ENCODE peak calls at places on chromosomes 11 and 22, in four cellular contexts. S is mammary epithelial cell, E is GM23248, A is AG04450. F is an unnamed sample. For H3K9me3, the result is how much of the 10 kb centered on the place peaks cover.

GRCh38 chr22:49968313-49968830 is 7.8 kb downstream of the PIM3 start:
- DNase-seq in S (no peak), A (no peak), E (no peak), F (no peak)

GRCh38 chr11:88100161-88100560 is 75.1 kb downstream of the RAB38 start:
- DNase-seq in S (no peak), E (peak), A (no peak), F (no peak)

GRCh38 chr11:6474806-6475500 is 1.2 kb upstream of the TRIM3 start:
- DNase-seq in E (peak), A (no peak), S (no peak), F (no peak)

GRCh38 chr11:8832571-8833260 is 78.3 kb upstream of the AKIP1 start:
- DNase-seq in E (peak), S (peak), A (peak), F (no peak)

GRCh38 chr22:19679476-19680099 is 34.7 kb upstream of the SEPTIN5 start:
- DNase-seq in S (no peak), E (peak), A (no peak), F (peak)

GRCh38 chr11:17770048-17770652 is 35.6 kb downstream of the KCNC1 start:
- DNase-seq in S (no peak), A (no peak), E (no peak), F (no peak)

GRCh38 chr11:16612801-16613400 is 125.5 kb upstream of the C11orf58 start:
- DNase-seq in A (no peak), S (peak), E (peak), F (no peak)

GRCh38 chr22:19233189-19233661 is 54.7 kb upstream of the SLC25A1 start:
- DNase-seq in E (no peak), A (no peak), S (no peak), F (no peak)

GRCh38 chr22:22368516-22368915 is 123.9 kb downstream of the VPREB1 start:
- DNase-seq in E (no peak), S (no peak), A (no peak), F (no peak)

GRCh38 chr11:110250168-110250567 is 46.2 kb downstream of the RDX start:
- DNase-seq in S (no peak), E (no peak), A (no peak), F (no peak)

GRCh38 chr11:130722401-130722800 is 193.9 kb downstream of the SNX19 start:
- DNase-seq in A (no peak), S (no peak), E (no peak), F (no peak)

GRCh38 chr11:126968915-126969314 is 31.7 kb downstream of the KIRREL3 start:
- DNase-seq in E (peak), S (no peak), A (no peak), F (no peak)

GRCh38 chr11:95711945-95712221 is 77.7 kb downstream of the FAM76B start:
- DNase-seq in S (no peak), E (no peak), A (no peak), F (no peak)

GRCh38 chr11:115081972-115082371 is 403.6 kb downstream of the NXPE2 start:
- DNase-seq in S (no peak), E (no peak), A (no peak), F (no peak)

GRCh38 chr11:63586451-63587166 is 23.4 kb upstream of the PLAAT2 start:
- DNase-seq in A (no peak), S (no peak), E (no peak), F (no peak)

GRCh38 chr11:120186408-120186798 is 24.4 kb upstream of the OAF start:
- DNase-seq in E (no peak), A (no peak), S (no peak), F (no peak)

GRCh38 chr11:2688381-2689231 is 11.2 kb downstream of the KCNQ1OT1 start:
- DNase-seq in S (no peak), A (no peak), E (no peak), F (no peak)

GRCh38 chr11:74756571-74756970 is 7.9 kb downstream of the RNF169 start:
- DNase-seq in S (no peak), A (no peak), E (no peak), F (no peak)

GRCh38 chr11:46120711-46121327 is 435 bp downstream of the PHF21A start:
- DNase-seq in A (peak), E (peak), S (peak), F (no peak)

GRCh38 chr11:2582436-2582931 is 117.3 kb downstream of the KCNQ1OT1 start:
- DNase-seq in A (no peak), S (no peak), E (no peak), F (peak)

GRCh38 chr22:49608660-49609059 is 219.0 kb downstream of the BRD1 start:
- DNase-seq in E (no peak), S (no peak), A (no peak), F (no peak)

GRCh38 chr22:17665884-17666283 is 27.3 kb downstream of the BCL2L13 start:
- DNase-seq in E (peak), A (no peak), S (no peak), F (no peak)
- H3K9me3 ChIP-seq in E (under half), A (under half), S (under half), F (under half)

DNA sequence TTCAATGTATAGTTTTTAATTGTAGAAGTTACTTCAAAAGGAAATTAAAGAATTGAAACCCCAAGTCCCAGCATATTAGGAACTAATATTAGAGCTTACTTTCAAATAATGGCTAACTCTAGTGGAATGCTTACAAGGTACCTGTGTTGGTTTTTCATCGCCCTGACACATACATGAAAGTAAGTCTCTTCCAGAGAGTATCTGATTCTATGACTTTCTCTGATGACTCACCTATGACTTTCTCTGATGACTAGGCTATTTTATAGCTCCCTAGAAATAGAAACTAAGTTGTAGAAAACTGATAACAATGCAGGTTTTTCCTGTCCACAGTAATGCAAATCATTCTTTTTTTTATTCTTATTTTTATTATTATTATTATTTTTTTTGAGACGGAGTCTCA is 33.6 kb upstream of the MMP7 start:
- DNase-seq in A (peak), E (peak), S (peak), F (no peak)
- H3K9me3 ChIP-seq in A (under half), E (under half), S (under half), F (under half)

GRCh38 chr11:99098258-99098657 is 77.5 kb downstream of the CNTN5 start:
- DNase-seq in S (no peak), E (no peak), A (no peak), F (no peak)
- H3K9me3 ChIP-seq in S (under half), E (under half), A (under half), F (under half)

DNA sequence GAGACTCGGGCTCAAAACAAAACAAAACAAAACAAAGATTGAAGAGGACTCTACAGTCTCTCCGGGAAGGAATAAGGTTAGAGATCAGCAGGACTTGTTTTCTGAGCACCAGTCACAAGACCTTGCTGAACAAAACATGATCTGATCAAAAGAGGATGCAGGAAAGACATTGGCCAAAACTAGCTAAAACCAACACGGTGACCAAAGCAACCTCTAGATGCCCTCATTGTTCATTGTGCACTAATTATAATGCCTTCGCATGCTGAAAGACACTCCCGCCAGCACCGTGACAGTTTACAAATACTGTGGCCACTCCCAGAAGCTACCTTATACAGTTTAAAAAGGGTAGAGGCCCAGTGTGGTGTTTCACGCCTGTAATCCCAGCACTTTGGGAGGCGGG is 15.7 kb upstream of the CHKA start:
- DNase-seq in A (no peak), S (no peak), E (no peak), F (no peak)
- H3K9me3 ChIP-seq in A (under half), S (under half), E (under half), F (under half)

GRCh38 chr22:47355388-47355725 is 592.9 kb downstream of the TBC1D22A start:
- DNase-seq in A (no peak), E (no peak), S (no peak), F (no peak)

GRCh38 chr22:47355776-47356432 is 593.5 kb downstream of the TBC1D22A start:
- DNase-seq in S (no peak), A (no peak), E (no peak), F (no peak)

GRCh38 chr22:47356433-47357011 is 594.1 kb downstream of the TBC1D22A start:
- DNase-seq in S (no peak), E (no peak), A (no peak), F (no peak)

GRCh38 chr22:47352920-47353700 is 590.7 kb downstream of the TBC1D22A start:
- DNase-seq in S (no peak), A (no peak), E (no peak), F (no peak)

DNA sequence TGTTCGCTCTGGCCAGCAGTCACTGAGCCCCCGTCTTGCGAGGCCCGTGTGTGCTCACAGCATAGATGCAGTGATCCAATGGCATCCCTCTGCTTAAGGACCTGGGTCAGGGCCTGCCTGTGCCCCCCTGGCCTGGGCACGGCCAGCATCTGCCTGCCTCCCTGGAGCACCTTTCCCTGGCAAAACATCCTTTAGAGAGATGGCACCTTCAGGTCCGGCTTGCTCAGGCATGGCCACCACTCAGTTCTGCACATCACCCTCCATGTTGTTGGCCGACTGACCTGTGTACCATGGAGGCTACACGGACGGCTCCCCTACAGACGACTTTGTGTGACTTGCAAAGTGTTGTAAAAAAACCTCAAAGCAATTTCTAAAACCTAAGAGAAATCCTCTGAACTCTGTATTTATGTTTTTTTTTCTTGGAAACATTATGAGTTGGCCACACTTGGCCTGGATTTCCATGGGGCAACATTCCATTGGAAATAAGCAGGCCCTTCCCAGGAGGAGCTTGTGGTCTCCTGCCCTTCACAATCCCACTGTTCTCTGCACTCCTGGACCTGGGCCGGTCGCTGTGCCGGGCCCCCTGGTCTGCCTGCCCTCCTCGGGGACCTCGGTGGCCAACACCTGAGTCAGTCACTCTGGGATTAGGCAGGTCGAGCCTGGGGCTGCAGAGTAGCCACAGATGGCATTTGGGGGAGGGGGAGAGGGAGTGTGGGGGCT is 592.4 kb downstream of the TBC1D22A start:
- DNase-seq in S (no peak), E (no peak), A (no peak), F (no peak)
- H3K9me3 ChIP-seq in S (under half), E (under half), A (under half), F (under half)

DNA sequence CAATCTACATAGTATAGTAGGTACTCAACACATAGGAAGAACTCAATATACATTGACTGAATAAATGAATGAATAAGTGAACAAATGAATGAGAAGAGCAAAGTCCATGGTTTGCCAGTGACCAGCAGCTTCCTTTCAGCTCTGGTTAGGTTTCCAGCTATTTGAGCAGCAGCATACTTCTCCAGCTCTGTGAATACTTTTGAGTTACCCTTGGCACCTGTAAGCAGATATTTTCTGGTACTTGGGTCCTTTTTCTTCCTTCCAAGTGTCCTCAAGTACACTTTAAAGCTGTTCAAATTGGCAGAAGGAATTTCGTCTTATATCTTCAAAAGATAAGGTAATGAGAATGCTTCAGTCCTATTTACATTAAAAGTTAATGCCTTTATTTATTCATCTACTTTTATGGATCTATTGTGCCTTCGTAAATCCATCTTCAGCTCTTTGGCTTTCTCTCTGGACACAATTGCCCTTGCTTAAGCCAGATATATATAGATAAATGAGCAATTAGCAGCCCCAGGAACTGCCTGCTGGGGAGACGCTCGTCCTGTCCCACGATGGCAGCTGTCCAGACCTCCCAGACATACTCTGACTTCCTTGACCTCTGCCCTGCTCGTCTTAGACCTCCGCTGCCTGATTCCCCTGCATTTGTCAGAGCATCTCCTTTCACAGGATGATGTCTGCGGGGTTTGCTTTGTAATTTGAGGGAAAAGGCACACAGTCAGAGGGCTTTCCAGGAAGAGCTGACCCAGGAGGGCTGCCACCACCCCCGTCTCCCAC is 926.3 kb downstream of the OPCML start:
- DNase-seq in S (no peak), A (no peak), E (no peak), F (no peak)
- H3K9me3 ChIP-seq in S (under half), A (under half), E (under half), F (under half)

F was measured in T-helper 17 cell.